ENCODE peak calls at places on chromosome 6, in four cellular contexts. S, V, M and N are unnamed samples.

GRCh38 chr6:23111984-23112383 is 542.6 kb downstream of the HDGFL1 start:
- DNase-seq in M (no peak), V (no peak), S (no peak), N (no peak)

GRCh38 chr6:16316741-16317251 is 78.4 kb downstream of the GMPR start:
- DNase-seq in M (peak), V (no peak), S (peak), N (peak)

GRCh38 chr6:12276332-12276943 is 13.7 kb upstream of the EDN1 start:
- DNase-seq in V (no peak), S (no peak), M (no peak), N (no peak)

GRCh38 chr6:109050447-109051102 is 44.1 kb downstream of the SESN1 start:
- DNase-seq in S (no peak), V (no peak), M (peak), N (no peak)

GRCh38 chr6:108897371-108897770 is 49.1 kb downstream of the ARMC2 start:
- DNase-seq in V (no peak), M (no peak), S (no peak), N (no peak)

GRCh38 chr6:24909281-24910216 is 26.2 kb downstream of the RIPOR2 start:
- DNase-seq in V (no peak), S (no peak), M (no peak), N (no peak)

GRCh38 chr6:155264704-155265320 is 999 bp downstream of the CLDN20 start:
- DNase-seq in V (no peak), S (no peak), M (no peak), N (no peak)

GRCh38 chr6:27599859-27600532 is 127.1 kb upstream of the ZNF184 start:
- DNase-seq in S (no peak), M (no peak), V (no peak), N (no peak)

GRCh38 chr6:150667977-150668716 is 68.5 kb downstream of the PLEKHG1 start:
- DNase-seq in V (no peak), M (peak), S (peak), N (no peak)

DNA sequence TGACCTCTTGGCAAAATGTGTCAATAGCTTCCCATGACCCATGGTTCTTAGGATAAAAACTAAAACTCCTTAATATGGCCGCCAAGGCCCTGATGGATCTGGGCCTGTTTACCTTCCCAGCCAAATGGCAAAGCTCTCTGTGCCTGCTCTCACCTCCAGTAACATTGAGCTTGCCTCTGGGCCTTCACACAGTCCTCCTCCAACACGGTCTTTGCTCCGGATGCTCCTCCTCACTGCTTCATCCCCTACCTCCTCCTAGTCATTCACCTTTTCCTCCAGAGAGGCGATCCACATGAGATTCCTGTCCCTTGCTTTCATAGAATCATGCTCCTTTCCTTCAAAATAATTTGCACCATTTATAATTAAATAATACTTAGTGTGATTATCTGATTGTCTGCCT is 172.3 kb upstream of the AFDN start:
- DNase-seq in V (no peak), S (no peak), M (no peak), N (no peak)
- TF ChIP-seq TARDBP in V (no peak), S (no peak), M (no peak), N (no peak)

DNA sequence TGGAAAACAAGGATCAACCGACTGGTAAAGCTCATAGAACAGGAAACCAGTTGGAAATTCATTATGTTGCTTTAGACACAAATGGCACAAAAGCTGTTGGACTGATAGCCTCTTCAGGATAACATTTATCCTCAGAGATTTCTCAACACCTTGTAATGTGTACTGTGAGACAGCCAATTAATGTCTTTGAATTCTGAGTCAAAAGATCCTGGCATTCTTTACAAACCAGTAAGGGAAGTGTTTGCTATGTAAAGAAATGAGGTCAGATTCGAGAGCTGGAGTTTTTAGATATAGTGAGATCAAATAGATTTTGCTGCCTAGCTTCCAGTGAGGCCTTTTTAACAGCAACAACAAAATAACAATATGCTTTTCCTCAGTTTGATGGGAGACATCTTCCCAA is 439.2 kb downstream of the C6orf118 start:
- DNase-seq in V (no peak), M (no peak), S (no peak), N (no peak)
- TF ChIP-seq TARDBP in V (no peak), M (no peak), S (no peak), N (no peak)

GRCh38 chr6:14146459-14147096 is 29.0 kb downstream of the CD83 start:
- DNase-seq in S (no peak), M (no peak), V (no peak), N (no peak)

GRCh38 chr6:14149053-14149746 is 31.6 kb downstream of the CD83 start:
- DNase-seq in V (no peak), M (no peak), S (no peak), N (no peak)

GRCh38 chr6:14148471-14148870 is 30.9 kb downstream of the CD83 start:
- DNase-seq in M (no peak), S (no peak), V (no peak), N (no peak)

GRCh38 chr6:14144678-14145113 is 27.1 kb downstream of the CD83 start:
- DNase-seq in M (peak), V (peak), S (peak), N (peak)

DNA sequence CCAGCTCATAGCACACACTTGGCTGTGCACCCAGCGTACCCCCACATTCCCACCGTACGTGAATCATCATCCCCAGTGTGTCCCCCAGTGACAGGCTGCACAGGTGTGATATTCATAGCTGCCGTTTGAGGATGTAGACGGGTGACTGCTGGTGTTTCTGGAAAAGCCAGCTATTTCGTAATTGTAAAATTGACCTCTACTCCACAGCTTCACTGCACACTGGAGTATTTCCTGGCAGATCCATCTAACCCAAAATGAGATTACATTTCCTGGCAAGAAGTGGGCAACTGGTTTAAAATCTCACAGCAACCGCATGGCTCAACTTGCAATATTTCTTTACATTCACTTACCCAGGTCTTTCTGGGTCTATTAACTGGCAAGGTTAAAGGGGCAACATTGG is 30.3 kb downstream of the CD83 start:
- DNase-seq in V (no peak), M (no peak), S (no peak), N (no peak)
- TF ChIP-seq TARDBP in V (no peak), M (no peak), S (no peak), N (no peak)

DNA sequence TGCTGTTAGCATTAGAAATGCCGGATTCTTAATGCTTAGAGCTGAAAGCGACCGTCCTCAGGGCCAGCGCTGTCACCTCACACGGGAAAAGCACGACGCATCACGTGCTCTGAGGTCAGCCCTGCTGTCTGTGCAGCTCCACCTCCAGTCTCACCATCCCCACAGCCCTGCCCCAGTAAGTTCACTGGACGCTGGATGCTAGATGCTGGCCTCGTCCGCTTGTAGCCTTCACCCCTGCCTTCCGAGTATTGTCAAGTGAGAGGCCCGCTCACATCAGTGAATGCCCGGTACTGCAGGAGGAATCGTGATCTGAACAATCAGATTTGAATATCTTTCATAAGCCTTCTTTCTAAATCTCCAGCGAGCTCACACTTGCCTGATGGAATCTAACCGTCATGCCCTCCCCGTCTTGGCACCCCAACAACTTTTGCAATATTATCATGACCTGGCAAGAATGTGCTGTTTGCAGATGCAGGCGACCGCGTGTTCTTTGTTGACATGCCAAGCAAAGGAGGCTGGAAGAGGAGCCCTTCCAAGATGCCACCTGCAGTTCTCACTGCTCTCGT is 64.9 kb downstream of the DLL1 start:
- DNase-seq in V (no peak), S (no peak), M (no peak), N (no peak)
- TF ChIP-seq TARDBP in V (no peak), S (no peak), M (no peak), N (no peak)

GRCh38 chr6:54980511-54981275 is 134.1 kb downstream of the FAM83B start:
- DNase-seq in V (no peak), M (no peak), S (no peak), N (no peak)

GRCh38 chr6:54981276-54981609 is 134.7 kb downstream of the FAM83B start:
- DNase-seq in S (no peak), V (no peak), M (no peak), N (no peak)

DNA sequence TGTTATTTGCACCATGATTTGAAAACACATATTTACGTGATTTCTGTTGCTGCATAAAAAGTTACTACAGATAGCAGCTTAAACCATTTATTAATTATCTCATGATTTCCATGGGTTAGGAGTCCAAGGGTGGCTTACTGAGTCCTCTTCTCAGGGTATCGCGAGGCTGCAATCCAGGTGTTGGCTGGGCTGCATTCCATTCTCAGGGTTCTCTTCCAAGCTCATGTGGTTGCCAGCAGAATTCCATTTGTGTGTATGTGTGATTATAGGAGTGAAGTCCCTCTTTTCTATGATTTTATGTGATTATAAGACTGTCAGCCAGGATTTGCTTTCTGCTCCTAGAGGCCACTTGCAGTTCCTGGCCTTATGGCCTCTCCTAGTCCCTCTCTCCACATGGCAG is 135.1 kb downstream of the FAM83B start:
- DNase-seq in V (no peak), M (no peak), S (no peak), N (no peak)
- TF ChIP-seq TARDBP in V (no peak), M (no peak), S (no peak), N (no peak)

GRCh38 chr6:3348821-3349220 is 90.1 kb downstream of the PSMG4 start:
- DNase-seq in S (no peak), V (no peak), M (no peak), N (no peak)
- TF ChIP-seq TARDBP in S (no peak), V (no peak), M (no peak), N (no peak)

GRCh38 chr6:45655630-45656422 is 278.1 kb upstream of the SUPT3H start:
- DNase-seq in M (no peak), V (no peak), S (no peak), N (no peak)
- TF ChIP-seq TARDBP in M (no peak), V (no peak), S (no peak), N (no peak)

DNA sequence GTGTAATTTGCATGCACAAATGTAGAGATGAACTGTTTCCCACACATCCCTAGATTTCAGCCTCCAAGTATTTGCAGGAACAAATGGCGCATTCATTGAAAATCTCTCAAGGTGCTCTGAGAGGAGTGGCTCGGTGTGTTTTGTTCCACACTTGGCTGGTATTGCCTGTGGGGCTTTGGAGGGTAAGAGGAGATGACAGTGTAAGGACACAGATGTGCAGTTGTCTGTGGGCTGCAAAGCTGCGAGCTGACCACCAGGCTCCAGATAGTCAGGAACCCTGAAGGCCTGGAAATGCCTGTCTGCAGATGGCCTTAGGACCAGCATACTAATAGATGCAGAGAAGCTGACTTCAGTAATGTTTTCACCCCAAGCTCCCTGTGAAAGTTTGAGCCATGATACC is 57.7 kb upstream of the PBOV1 start:
- DNase-seq in V (no peak), S (peak), M (no peak), N (no peak)
- TF ChIP-seq TARDBP in V (no peak), S (no peak), M (no peak), N (no peak)